ENCODE peak calls at places on chromosomes 11 and 22, in nine cellular contexts. One of them, this sample, is unnamed.

GRCh38 chr22:37990862-37991261 is 6.5 kb upstream of the SOX10 start:
- DNase-seq in globus pallidus: no peak
- DNase-seq in COR-L47: no peak
- DNase-seq in AG09319: no peak
- DNase-seq in RWPE1: no peak
- DNase-seq in GM03348: no peak
- DNase-seq in progenitor cell of endocrine pancreas: no peak
- DNase-seq in activated CD4-positive, CD25-positive, alpha-beta regulatory T cell treated with anti-CD3 and anti-CD28 coated beads, Interleukin-2, amount 50 U/mL, for 16 hours: no peak
- DNase-seq in effector memory CD4-positive, alpha-beta T cell: no peak
- DNase-seq in this sample: no peak

GRCh38 chr22:38315801-38316339 is 1.4 kb downstream of the CSNK1E start:
- DNase-seq in globus pallidus: peak; percentile 54
- DNase-seq in COR-L47: no peak
- DNase-seq in AG09319: no peak
- DNase-seq in RWPE1: no peak
- DNase-seq in GM03348: no peak
- DNase-seq in progenitor cell of endocrine pancreas: no peak
- DNase-seq in activated CD4-positive, CD25-positive, alpha-beta regulatory T cell treated with anti-CD3 and anti-CD28 coated beads, Interleukin-2, amount 50 U/mL, for 16 hours: no peak
- DNase-seq in effector memory CD4-positive, alpha-beta T cell: no peak
- DNase-seq in this sample: no peak

GRCh38 chr11:48104562-48104924 is 112.1 kb upstream of the OR4B1 start:
- DNase-seq in globus pallidus: no peak
- DNase-seq in COR-L47: no peak
- DNase-seq in AG09319: no peak
- DNase-seq in RWPE1: no peak
- DNase-seq in GM03348: no peak
- DNase-seq in progenitor cell of endocrine pancreas: no peak
- DNase-seq in activated CD4-positive, CD25-positive, alpha-beta regulatory T cell treated with anti-CD3 and anti-CD28 coated beads, Interleukin-2, amount 50 U/mL, for 16 hours: no peak
- DNase-seq in effector memory CD4-positive, alpha-beta T cell: no peak
- DNase-seq in this sample: no peak

GRCh38 chr22:44003776-44004460 is 20.2 kb upstream of the PARVB start:
- DNase-seq in globus pallidus: no peak
- DNase-seq in COR-L47: no peak
- DNase-seq in AG09319: no peak
- DNase-seq in RWPE1: no peak
- DNase-seq in GM03348: no peak
- DNase-seq in progenitor cell of endocrine pancreas: no peak
- DNase-seq in activated CD4-positive, CD25-positive, alpha-beta regulatory T cell treated with anti-CD3 and anti-CD28 coated beads, Interleukin-2, amount 50 U/mL, for 16 hours: no peak
- DNase-seq in effector memory CD4-positive, alpha-beta T cell: no peak
- DNase-seq in this sample: no peak

GRCh38 chr11:73513707-73514106 is 84.2 kb downstream of the FAM168A start:
- DNase-seq in globus pallidus: no peak
- DNase-seq in COR-L47: no peak
- DNase-seq in AG09319: no peak
- DNase-seq in RWPE1: no peak
- DNase-seq in GM03348: no peak
- DNase-seq in progenitor cell of endocrine pancreas: no peak
- DNase-seq in activated CD4-positive, CD25-positive, alpha-beta regulatory T cell treated with anti-CD3 and anti-CD28 coated beads, Interleukin-2, amount 50 U/mL, for 16 hours: no peak
- DNase-seq in effector memory CD4-positive, alpha-beta T cell: no peak
- DNase-seq in this sample: no peak

GRCh38 chr11:73743045-73743444 is 17.8 kb downstream of the RAB6A start:
- DNase-seq in globus pallidus: no peak
- DNase-seq in COR-L47: no peak
- DNase-seq in AG09319: no peak
- DNase-seq in RWPE1: no peak
- DNase-seq in GM03348: no peak
- DNase-seq in progenitor cell of endocrine pancreas: no peak
- DNase-seq in activated CD4-positive, CD25-positive, alpha-beta regulatory T cell treated with anti-CD3 and anti-CD28 coated beads, Interleukin-2, amount 50 U/mL, for 16 hours: no peak
- DNase-seq in effector memory CD4-positive, alpha-beta T cell: no peak
- DNase-seq in this sample: no peak

GRCh38 chr11:69460540-69461257 is 20.8 kb upstream of the LINC01488 start:
- DNase-seq in globus pallidus: no peak
- DNase-seq in COR-L47: no peak
- DNase-seq in AG09319: no peak
- DNase-seq in RWPE1: peak; percentile 90
- DNase-seq in GM03348: peak; percentile 80
- DNase-seq in progenitor cell of endocrine pancreas: no peak
- DNase-seq in activated CD4-positive, CD25-positive, alpha-beta regulatory T cell treated with anti-CD3 and anti-CD28 coated beads, Interleukin-2, amount 50 U/mL, for 16 hours: no peak
- DNase-seq in effector memory CD4-positive, alpha-beta T cell: no peak
- DNase-seq in this sample: peak; percentile 86

GRCh38 chr22:48885271-48885918 is 942.3 kb downstream of the BRD1 start:
- DNase-seq in globus pallidus: no peak
- DNase-seq in COR-L47: no peak
- DNase-seq in AG09319: no peak
- DNase-seq in RWPE1: no peak
- DNase-seq in GM03348: no peak
- DNase-seq in progenitor cell of endocrine pancreas: no peak
- DNase-seq in activated CD4-positive, CD25-positive, alpha-beta regulatory T cell treated with anti-CD3 and anti-CD28 coated beads, Interleukin-2, amount 50 U/mL, for 16 hours: no peak
- DNase-seq in effector memory CD4-positive, alpha-beta T cell: no peak
- DNase-seq in this sample: no peak

GRCh38 chr22:37276771-37277170 is 5.5 kb upstream of the CYTH4 start:
- DNase-seq in globus pallidus: no peak
- DNase-seq in COR-L47: no peak
- DNase-seq in AG09319: no peak
- DNase-seq in RWPE1: peak; percentile 51
- DNase-seq in GM03348: peak; percentile 65
- DNase-seq in progenitor cell of endocrine pancreas: no peak
- DNase-seq in activated CD4-positive, CD25-positive, alpha-beta regulatory T cell treated with anti-CD3 and anti-CD28 coated beads, Interleukin-2, amount 50 U/mL, for 16 hours: no peak
- DNase-seq in effector memory CD4-positive, alpha-beta T cell: no peak
- DNase-seq in this sample: peak; percentile 67

GRCh38 chr11:36469881-36470802 is 39.9 kb downstream of the TRAF6 start:
- DNase-seq in globus pallidus: no peak
- DNase-seq in COR-L47: no peak
- DNase-seq in AG09319: no peak
- DNase-seq in RWPE1: no peak
- DNase-seq in GM03348: peak; percentile 30
- DNase-seq in progenitor cell of endocrine pancreas: no peak
- DNase-seq in activated CD4-positive, CD25-positive, alpha-beta regulatory T cell treated with anti-CD3 and anti-CD28 coated beads, Interleukin-2, amount 50 U/mL, for 16 hours: no peak
- DNase-seq in effector memory CD4-positive, alpha-beta T cell: no peak
- DNase-seq in this sample: no peak

GRCh38 chr22:49768077-49768476 is 59.6 kb downstream of the BRD1 start:
- DNase-seq in globus pallidus: no peak
- DNase-seq in COR-L47: no peak
- DNase-seq in AG09319: no peak
- DNase-seq in RWPE1: no peak
- DNase-seq in GM03348: no peak
- DNase-seq in progenitor cell of endocrine pancreas: no peak
- DNase-seq in activated CD4-positive, CD25-positive, alpha-beta regulatory T cell treated with anti-CD3 and anti-CD28 coated beads, Interleukin-2, amount 50 U/mL, for 16 hours: no peak
- DNase-seq in effector memory CD4-positive, alpha-beta T cell: no peak
- DNase-seq in this sample: no peak

GRCh38 chr11:108253176-108253575 is 30.3 kb downstream of the ATM start:
- DNase-seq in globus pallidus: no peak
- DNase-seq in COR-L47: no peak
- DNase-seq in AG09319: no peak
- DNase-seq in RWPE1: peak; percentile 9
- DNase-seq in GM03348: no peak
- DNase-seq in progenitor cell of endocrine pancreas: no peak
- DNase-seq in activated CD4-positive, CD25-positive, alpha-beta regulatory T cell treated with anti-CD3 and anti-CD28 coated beads, Interleukin-2, amount 50 U/mL, for 16 hours: no peak
- DNase-seq in effector memory CD4-positive, alpha-beta T cell: no peak
- DNase-seq in this sample: no peak

GRCh38 chr11:88174627-88175003 is 628 bp downstream of the RAB38 start:
- DNase-seq in globus pallidus: peak; percentile 11
- DNase-seq in COR-L47: peak; percentile 1
- DNase-seq in AG09319: peak; percentile 43
- DNase-seq in RWPE1: peak; percentile 71
- DNase-seq in GM03348: peak; percentile 84
- DNase-seq in progenitor cell of endocrine pancreas: peak; percentile 30
- DNase-seq in activated CD4-positive, CD25-positive, alpha-beta regulatory T cell treated with anti-CD3 and anti-CD28 coated beads, Interleukin-2, amount 50 U/mL, for 16 hours: no peak
- DNase-seq in effector memory CD4-positive, alpha-beta T cell: no peak
- DNase-seq in this sample: peak; percentile 67

GRCh38 chr11:7904910-7905309 is 26.2 kb downstream of the OR10A6 start:
- DNase-seq in globus pallidus: no peak
- DNase-seq in COR-L47: no peak
- DNase-seq in AG09319: peak; percentile 28
- DNase-seq in RWPE1: no peak
- DNase-seq in GM03348: peak; percentile 57
- DNase-seq in progenitor cell of endocrine pancreas: no peak
- DNase-seq in activated CD4-positive, CD25-positive, alpha-beta regulatory T cell treated with anti-CD3 and anti-CD28 coated beads, Interleukin-2, amount 50 U/mL, for 16 hours: no peak
- DNase-seq in effector memory CD4-positive, alpha-beta T cell: no peak
- DNase-seq in this sample: peak; percentile 22

GRCh38 chr11:118436639-118437045 is 350 bp downstream of the KMT2A start:
- DNase-seq in globus pallidus: no peak
- DNase-seq in COR-L47: no peak
- DNase-seq in AG09319: no peak
- DNase-seq in RWPE1: peak; percentile 37
- DNase-seq in GM03348: no peak
- DNase-seq in progenitor cell of endocrine pancreas: no peak
- DNase-seq in activated CD4-positive, CD25-positive, alpha-beta regulatory T cell treated with anti-CD3 and anti-CD28 coated beads, Interleukin-2, amount 50 U/mL, for 16 hours: no peak
- DNase-seq in effector memory CD4-positive, alpha-beta T cell: peak; percentile 56
- DNase-seq in this sample: no peak

GRCh38 chr11:12599408-12600143 is 74.6 kb upstream of the TEAD1 start:
- DNase-seq in globus pallidus: peak; percentile 5
- DNase-seq in COR-L47: no peak
- DNase-seq in AG09319: no peak
- DNase-seq in RWPE1: peak; percentile 11
- DNase-seq in GM03348: peak; percentile 12
- DNase-seq in progenitor cell of endocrine pancreas: peak; percentile 55
- DNase-seq in activated CD4-positive, CD25-positive, alpha-beta regulatory T cell treated with anti-CD3 and anti-CD28 coated beads, Interleukin-2, amount 50 U/mL, for 16 hours: peak; percentile 10
- DNase-seq in effector memory CD4-positive, alpha-beta T cell: no peak
- DNase-seq in this sample: no peak

GRCh38 chr11:43316451-43316850 is 4.7 kb downstream of the API5 start:
- DNase-seq in globus pallidus: no peak
- DNase-seq in COR-L47: no peak
- DNase-seq in AG09319: no peak
- DNase-seq in RWPE1: no peak
- DNase-seq in GM03348: peak; percentile 5
- DNase-seq in progenitor cell of endocrine pancreas: no peak
- DNase-seq in activated CD4-positive, CD25-positive, alpha-beta regulatory T cell treated with anti-CD3 and anti-CD28 coated beads, Interleukin-2, amount 50 U/mL, for 16 hours: no peak
- DNase-seq in effector memory CD4-positive, alpha-beta T cell: no peak
- DNase-seq in this sample: peak; percentile 6

GRCh38 chr11:125110506-125110905 is 920 bp downstream of the TMEM218 start:
- DNase-seq in globus pallidus: no peak
- DNase-seq in COR-L47: no peak
- DNase-seq in AG09319: no peak
- DNase-seq in RWPE1: no peak
- DNase-seq in GM03348: no peak
- DNase-seq in progenitor cell of endocrine pancreas: no peak
- DNase-seq in activated CD4-positive, CD25-positive, alpha-beta regulatory T cell treated with anti-CD3 and anti-CD28 coated beads, Interleukin-2, amount 50 U/mL, for 16 hours: no peak
- DNase-seq in effector memory CD4-positive, alpha-beta T cell: no peak
- DNase-seq in this sample: no peak

GRCh38 chr11:26905368-26905767 is 88.5 kb upstream of the FIBIN start:
- DNase-seq in globus pallidus: no peak
- DNase-seq in COR-L47: no peak
- DNase-seq in AG09319: no peak
- DNase-seq in RWPE1: peak; percentile 7
- DNase-seq in GM03348: peak; percentile 52
- DNase-seq in progenitor cell of endocrine pancreas: no peak
- DNase-seq in activated CD4-positive, CD25-positive, alpha-beta regulatory T cell treated with anti-CD3 and anti-CD28 coated beads, Interleukin-2, amount 50 U/mL, for 16 hours: no peak
- DNase-seq in effector memory CD4-positive, alpha-beta T cell: no peak
- DNase-seq in this sample: peak; percentile 3

GRCh38 chr11:117828641-117829368 is 4.3 kb upstream of the FXYD2 start:
- DNase-seq in globus pallidus: no peak
- DNase-seq in COR-L47: no peak
- DNase-seq in AG09319: no peak
- DNase-seq in RWPE1: peak; percentile 57
- DNase-seq in GM03348: peak; percentile 42
- DNase-seq in progenitor cell of endocrine pancreas: no peak
- DNase-seq in activated CD4-positive, CD25-positive, alpha-beta regulatory T cell treated with anti-CD3 and anti-CD28 coated beads, Interleukin-2, amount 50 U/mL, for 16 hours: peak; percentile 50
- DNase-seq in effector memory CD4-positive, alpha-beta T cell: peak; percentile 76
- DNase-seq in this sample: peak; percentile 75

GRCh38 chr11:114058871-114059277 is 637 bp upstream of the ZBTB16 start:
- DNase-seq in globus pallidus: no peak
- DNase-seq in COR-L47: no peak
- DNase-seq in AG09319: no peak
- DNase-seq in RWPE1: no peak
- DNase-seq in GM03348: no peak
- DNase-seq in progenitor cell of endocrine pancreas: no peak
- DNase-seq in activated CD4-positive, CD25-positive, alpha-beta regulatory T cell treated with anti-CD3 and anti-CD28 coated beads, Interleukin-2, amount 50 U/mL, for 16 hours: no peak
- DNase-seq in effector memory CD4-positive, alpha-beta T cell: no peak
- DNase-seq in this sample: no peak

GRCh38 chr11:120547871-120548681 is 36.5 kb downstream of the GRIK4 start:
- DNase-seq in globus pallidus: peak; percentile 91
- DNase-seq in COR-L47: peak; percentile 83
- DNase-seq in AG09319: peak; percentile 87
- DNase-seq in RWPE1: peak; percentile 75
- DNase-seq in GM03348: peak; percentile 96
- DNase-seq in progenitor cell of endocrine pancreas: no peak
- DNase-seq in activated CD4-positive, CD25-positive, alpha-beta regulatory T cell treated with anti-CD3 and anti-CD28 coated beads, Interleukin-2, amount 50 U/mL, for 16 hours: no peak
- DNase-seq in effector memory CD4-positive, alpha-beta T cell: no peak
- DNase-seq in this sample: peak; percentile 92

GRCh38 chr11:85095239-85095638 is 531.9 kb downstream of the DLG2 start:
- DNase-seq in globus pallidus: no peak
- DNase-seq in COR-L47: no peak
- DNase-seq in AG09319: no peak
- DNase-seq in RWPE1: no peak
- DNase-seq in GM03348: no peak
- DNase-seq in progenitor cell of endocrine pancreas: no peak
- DNase-seq in activated CD4-positive, CD25-positive, alpha-beta regulatory T cell treated with anti-CD3 and anti-CD28 coated beads, Interleukin-2, amount 50 U/mL, for 16 hours: no peak
- DNase-seq in effector memory CD4-positive, alpha-beta T cell: no peak
- DNase-seq in this sample: no peak

GRCh38 chr11:67505605-67506396 is 638 bp upstream of the PITPNM1 start:
- DNase-seq in globus pallidus: peak; percentile 80
- DNase-seq in COR-L47: peak; percentile 86
- DNase-seq in AG09319: peak; percentile 75
- DNase-seq in RWPE1: peak; percentile 94
- DNase-seq in GM03348: peak; percentile 93
- DNase-seq in progenitor cell of endocrine pancreas: peak; percentile 77
- DNase-seq in activated CD4-positive, CD25-positive, alpha-beta regulatory T cell treated with anti-CD3 and anti-CD28 coated beads, Interleukin-2, amount 50 U/mL, for 16 hours: peak; percentile 79
- DNase-seq in effector memory CD4-positive, alpha-beta T cell: peak; percentile 87
- DNase-seq in this sample: peak; percentile 96

GRCh38 chr22:38219644-38220043 is 17.9 kb downstream of the MAFF start:
- DNase-seq in globus pallidus: no peak
- DNase-seq in COR-L47: no peak
- DNase-seq in AG09319: no peak
- DNase-seq in RWPE1: no peak
- DNase-seq in GM03348: no peak
- DNase-seq in progenitor cell of endocrine pancreas: no peak
- DNase-seq in activated CD4-positive, CD25-positive, alpha-beta regulatory T cell treated with anti-CD3 and anti-CD28 coated beads, Interleukin-2, amount 50 U/mL, for 16 hours: no peak
- DNase-seq in effector memory CD4-positive, alpha-beta T cell: no peak
- DNase-seq in this sample: no peak

GRCh38 chr22:49435596-49435995 is 392.1 kb downstream of the BRD1 start:
- DNase-seq in globus pallidus: no peak
- DNase-seq in COR-L47: no peak
- DNase-seq in AG09319: no peak
- DNase-seq in RWPE1: no peak
- DNase-seq in GM03348: no peak
- DNase-seq in progenitor cell of endocrine pancreas: no peak
- DNase-seq in activated CD4-positive, CD25-positive, alpha-beta regulatory T cell treated with anti-CD3 and anti-CD28 coated beads, Interleukin-2, amount 50 U/mL, for 16 hours: no peak
- DNase-seq in effector memory CD4-positive, alpha-beta T cell: no peak
- DNase-seq in this sample: no peak

GRCh38 chr11:70415176-70415575 is 16.8 kb downstream of the CTTN start:
- DNase-seq in globus pallidus: no peak
- DNase-seq in COR-L47: no peak
- DNase-seq in AG09319: no peak
- DNase-seq in RWPE1: no peak
- DNase-seq in GM03348: peak; percentile 52
- DNase-seq in progenitor cell of endocrine pancreas: no peak
- DNase-seq in activated CD4-positive, CD25-positive, alpha-beta regulatory T cell treated with anti-CD3 and anti-CD28 coated beads, Interleukin-2, amount 50 U/mL, for 16 hours: no peak
- DNase-seq in effector memory CD4-positive, alpha-beta T cell: no peak
- DNase-seq in this sample: peak; percentile 63

GRCh38 chr22:41094036-41094435 is 1.6 kb downstream of the EP300 start:
- DNase-seq in globus pallidus: peak; percentile 40
- DNase-seq in COR-L47: no peak
- DNase-seq in AG09319: no peak
- DNase-seq in RWPE1: peak; percentile 7
- DNase-seq in GM03348: peak; percentile 37
- DNase-seq in progenitor cell of endocrine pancreas: no peak
- DNase-seq in activated CD4-positive, CD25-positive, alpha-beta regulatory T cell treated with anti-CD3 and anti-CD28 coated beads, Interleukin-2, amount 50 U/mL, for 16 hours: no peak
- DNase-seq in effector memory CD4-positive, alpha-beta T cell: no peak
- DNase-seq in this sample: peak; percentile 37

GRCh38 chr11:93481696-93482095 is 61.5 kb downstream of the SMCO4 start:
- DNase-seq in globus pallidus: no peak
- DNase-seq in COR-L47: no peak
- DNase-seq in AG09319: no peak
- DNase-seq in RWPE1: peak; percentile 9
- DNase-seq in GM03348: no peak
- DNase-seq in progenitor cell of endocrine pancreas: no peak
- DNase-seq in activated CD4-positive, CD25-positive, alpha-beta regulatory T cell treated with anti-CD3 and anti-CD28 coated beads, Interleukin-2, amount 50 U/mL, for 16 hours: no peak
- DNase-seq in effector memory CD4-positive, alpha-beta T cell: no peak
- DNase-seq in this sample: no peak

GRCh38 chr11:2260491-2261364 is 9.7 kb downstream of the ASCL2 start:
- DNase-seq in globus pallidus: no peak
- DNase-seq in COR-L47: no peak
- DNase-seq in AG09319: no peak
- DNase-seq in RWPE1: no peak
- DNase-seq in GM03348: peak; percentile 10
- DNase-seq in progenitor cell of endocrine pancreas: no peak
- DNase-seq in activated CD4-positive, CD25-positive, alpha-beta regulatory T cell treated with anti-CD3 and anti-CD28 coated beads, Interleukin-2, amount 50 U/mL, for 16 hours: no peak
- DNase-seq in effector memory CD4-positive, alpha-beta T cell: no peak
- DNase-seq in this sample: no peak

GRCh38 chr22:20652130-20652529 is 121.8 kb upstream of the SERPIND1 start:
- DNase-seq in globus pallidus: no peak
- DNase-seq in COR-L47: no peak
- DNase-seq in AG09319: no peak
- DNase-seq in RWPE1: no peak
- DNase-seq in GM03348: no peak
- DNase-seq in progenitor cell of endocrine pancreas: no peak
- DNase-seq in activated CD4-positive, CD25-positive, alpha-beta regulatory T cell treated with anti-CD3 and anti-CD28 coated beads, Interleukin-2, amount 50 U/mL, for 16 hours: no peak
- DNase-seq in effector memory CD4-positive, alpha-beta T cell: no peak
- DNase-seq in this sample: no peak